ENCODE peak calls at places on chromosomes 2 and 18, in six cellular contexts. M, F, Z, T, W and O are unnamed samples.
A peak's percentile ranks its signal among the peaks of the same experiment; 100 is the strongest.

GRCh38 chr2:12948963-12949353 is 232.2 kb downstream of the TRIB2 start:
- DNase-seq in M (no peak), F (no peak), Z (no peak), T (no peak), W (no peak), O (no peak)

GRCh38 chr2:143390185-143390584 is 261.0 kb downstream of the ARHGAP15 start:
- DNase-seq in M (no peak), F (no peak), Z (no peak), T (no peak), W (no peak), O (no peak)

GRCh38 chr2:215010390-215010789 is 128.0 kb downstream of the ABCA12 start:
- DNase-seq in M (no peak), F (no peak), Z (no peak), T (no peak), W (no peak), O (no peak)

GRCh38 chr18:45402485-45403056 is 212.7 kb upstream of the SLC14A2 start:
- DNase-seq in M (peak; percentile 53), F (no peak), Z (no peak), T (no peak), W (no peak), O (no peak)

GRCh38 chr2:71794611-71795010 is 341.2 kb downstream of the DYSF start:
- DNase-seq in M (no peak), F (no peak), Z (no peak), T (no peak), W (no peak), O (no peak)

GRCh38 chr18:901769-902168 is 2.9 kb upstream of the ADCYAP1 start:
- DNase-seq in M (no peak), F (no peak), Z (no peak), T (no peak), W (no peak), O (no peak)

GRCh38 chr2:84449711-84450110 is 9.4 kb downstream of the SUCLG1 start:
- DNase-seq in M (no peak), F (no peak), Z (no peak), T (no peak), W (no peak), O (no peak)

GRCh38 chr2:144834954-144835633 is 315.2 kb upstream of the ZEB2 start:
- DNase-seq in M (no peak), F (peak; percentile 52), Z (peak; percentile 67), T (peak; percentile 66), W (no peak), O (no peak)

GRCh38 chr2:237701859-237702370 is 74.5 kb downstream of the LRRFIP1 start:
- DNase-seq in M (no peak), F (no peak), Z (no peak), T (no peak), W (no peak), O (no peak)

GRCh38 chr2:223587301-223587700 is 14.9 kb downstream of the SCG2 start:
- DNase-seq in M (no peak), F (no peak), Z (no peak), T (no peak), W (no peak), O (no peak)

GRCh38 chr18:68703326-68703725 is 11.6 kb downstream of the TMX3 start:
- DNase-seq in M (no peak), F (no peak), Z (no peak), T (no peak), W (no peak), O (no peak)

GRCh38 chr2:70002241-70002896 is 40.9 kb upstream of the ASPRV1 start:
- DNase-seq in M (no peak), F (no peak), Z (no peak), T (no peak), W (no peak), O (no peak)

GRCh38 chr2:160871953-160872352 is 288.3 kb upstream of the TANK start:
- DNase-seq in M (no peak), F (no peak), Z (no peak), T (no peak), W (no peak), O (no peak)

GRCh38 chr2:15730545-15731212 is 139.0 kb downstream of the DDX1 start:
- DNase-seq in M (peak; percentile 86), F (peak; percentile 92), Z (peak; percentile 93), T (peak; percentile 96), W (no peak), O (peak; percentile 54)

GRCh38 chr18:59300676-59301285 is 17.7 kb downstream of the CPLX4 start:
- DNase-seq in M (no peak), F (no peak), Z (no peak), T (no peak), W (no peak), O (no peak)

GRCh38 chr2:239201884-239202283 is 198.9 kb downstream of the HDAC4 start:
- DNase-seq in M (no peak), F (no peak), Z (no peak), T (no peak), W (no peak), O (no peak)

GRCh38 chr18:79523738-79524180 is 128.0 kb downstream of the NFATC1 start:
- DNase-seq in M (peak; percentile 27), F (no peak), Z (peak; percentile 30), T (no peak), W (no peak), O (no peak)

GRCh38 chr18:75836516-75836915 is 409.0 kb upstream of the SMIM21 start:
- DNase-seq in M (no peak), F (no peak), Z (no peak), T (no peak), W (no peak), O (no peak)

GRCh38 chr2:21939961-21940360 is 816.2 kb downstream of the TDRD15 start:
- DNase-seq in M (no peak), F (no peak), Z (no peak), T (no peak), W (no peak), O (no peak)

GRCh38 chr2:165009466-165009865 is 54.1 kb upstream of the SLC38A11 start:
- DNase-seq in M (no peak), F (no peak), Z (no peak), T (no peak), W (no peak), O (no peak)

GRCh38 chr2:240813231-240813921 is 6.6 kb downstream of the KIF1A start:
- DNase-seq in M (no peak), F (no peak), Z (peak; percentile 39), T (no peak), W (no peak), O (no peak)

GRCh38 chr2:209526541-209526940 is 102.7 kb downstream of the MAP2 start:
- DNase-seq in M (no peak), F (no peak), Z (no peak), T (no peak), W (no peak), O (no peak)

GRCh38 chr2:96186562-96186961 is 22.1 kb downstream of the STARD7 start:
- DNase-seq in M (no peak), F (no peak), Z (no peak), T (no peak), W (no peak), O (no peak)

GRCh38 chr2:153819501-153819900 is 52.2 kb upstream of the GALNT13 start:
- DNase-seq in M (no peak), F (no peak), Z (no peak), T (no peak), W (peak; percentile 23), O (no peak)

GRCh38 chr2:54212456-54212855 is 43.6 kb downstream of the TSPYL6 start:
- DNase-seq in M (no peak), F (no peak), Z (peak; percentile 66), T (peak; percentile 35), W (no peak), O (peak; percentile 20)

GRCh38 chr2:58336416-58336815 is 95.3 kb upstream of the FANCL start:
- DNase-seq in M (no peak), F (no peak), Z (no peak), T (no peak), W (peak; percentile 34), O (no peak)

GRCh38 chr2:108385411-108386071 is 7.8 kb downstream of the SULT1C4 start:
- DNase-seq in M (no peak), F (no peak), Z (no peak), T (peak; percentile 99), W (no peak), O (no peak)

GRCh38 chr18:76491436-76491800 is 3.6 kb downstream of the ZNF516 start:
- DNase-seq in M (peak; percentile 88), F (peak; percentile 87), Z (no peak), T (no peak), W (peak; percentile 83), O (no peak)

GRCh38 chr18:25853716-25854465 is 236.5 kb downstream of the SS18 start:
- DNase-seq in M (no peak), F (no peak), Z (no peak), T (no peak), W (no peak), O (no peak)

GRCh38 chr2:151189125-151189524 is 72.5 kb downstream of the RBM43 start:
- DNase-seq in M (no peak), F (no peak), Z (no peak), T (no peak), W (no peak), O (no peak)